ENCODE peak calls at places on chromosome 16, in four cellular contexts. D, X, V and P are unnamed samples.

GRCh38 chr16:55478827-55479559 is at the start of gene MMP2:
- DNase-seq in X (peak), V (peak), D (no peak), P (no peak)

GRCh38 chr16:87735270-87736002 is 30.4 kb downstream of the KLHDC4 start:
- DNase-seq in D (no peak), V (no peak), X (no peak), P (no peak)

GRCh38 chr16:2846511-2847310 is 11.3 kb downstream of the PRSS22 start:
- DNase-seq in X (peak), V (no peak), D (no peak), P (peak)

GRCh38 chr16:48918520-48919258 is 308.7 kb upstream of the N4BP1 start:
- DNase-seq in V (no peak), D (no peak), X (no peak), P (no peak)

GRCh38 chr16:28844226-28844885 is 1.8 kb downstream of the TUFM start:
- DNase-seq in D (no peak), V (no peak), X (no peak), P (no peak)

GRCh38 chr16:66580605-66581209 is 1.4 kb downstream of the CMTM2 start:
- DNase-seq in V (no peak), D (no peak), X (peak), P (no peak)

GRCh38 chr16:83365166-83365565 is 442.6 kb upstream of the HSBP1 start:
- DNase-seq in V (no peak), X (peak), D (no peak), P (no peak)

GRCh38 chr16:1077877-1078578 is 5.5 kb downstream of the SSTR5 start:
- DNase-seq in X (no peak), V (no peak), D (no peak), P (no peak)

GRCh38 chr16:3651461-3652372 is 2.8 kb upstream of the DNASE1 start:
- DNase-seq in D (no peak), X (no peak), V (peak), P (no peak)

GRCh38 chr16:89007371-89008249 is 30.6 kb upstream of the CBFA2T3 start:
- DNase-seq in D (no peak), V (no peak), X (no peak), P (no peak)

GRCh38 chr16:66352304-66352703 is 14.2 kb upstream of the CDH5 start:
- DNase-seq in X (no peak), V (no peak), D (no peak), P (no peak)

GRCh38 chr16:15507959-15508336 is 73.6 kb downstream of the BMERB1 start:
- DNase-seq in X (no peak), D (no peak), V (no peak), P (no peak)

GRCh38 chr16:10880609-10881452 is 3.8 kb downstream of the CIITA start:
- DNase-seq in X (no peak), V (no peak), D (no peak), P (no peak)

GRCh38 chr16:71626018-71626857 is at the start of gene MARVELD3:
- DNase-seq in D (no peak), X (no peak), V (peak), P (peak)

GRCh38 chr16:84759061-84759460 is 59.3 kb downstream of the USP10 start:
- DNase-seq in X (peak), V (no peak), D (no peak), P (no peak)

GRCh38 chr16:75494696-75495601 is at the start of gene CHST6:
- DNase-seq in D (no peak), V (peak), X (no peak), P (no peak)

GRCh38 chr16:89257281-89257731 is 39.8 kb downstream of the ZNF778 start:
- DNase-seq in D (no peak), X (no peak), V (peak), P (no peak)

GRCh38 chr16:22670551-22670970 is 143.4 kb upstream of the HS3ST2 start:
- DNase-seq in D (no peak), V (peak), X (no peak), P (peak)

GRCh38 chr16:89711601-89712475 is 8.9 kb downstream of the VPS9D1 start:
- DNase-seq in D (no peak), X (peak), V (peak), P (peak)

GRCh38 chr16:6032438-6032837 is 934.8 kb upstream of the EEF2KMT start:
- DNase-seq in X (no peak), D (no peak), V (no peak), P (no peak)

GRCh38 chr16:77564791-77565390 is 130.1 kb upstream of the ADAMTS18 start:
- DNase-seq in D (no peak), V (no peak), X (peak), P (no peak)

GRCh38 chr16:74792225-74792624 is 17.6 kb upstream of the FA2H start:
- DNase-seq in D (no peak), X (no peak), V (no peak), P (no peak)

GRCh38 chr16:86252596-86252995 is 257.7 kb upstream of the FOXF1 start:
- DNase-seq in V (peak), X (peak), D (no peak), P (peak)

GRCh38 chr16:21637032-21637968 is 15.1 kb downstream of the IGSF6 start:
- DNase-seq in D (no peak), X (no peak), V (no peak), P (no peak)

GRCh38 chr16:3690991-3691720 is 26.2 kb downstream of the TRAP1 start:
- DNase-seq in V (no peak), X (no peak), D (no peak), P (no peak)

GRCh38 chr16:47299587-47299986 is 155.8 kb upstream of the NETO2 start:
- DNase-seq in V (no peak), X (no peak), D (no peak), P (no peak)

GRCh38 chr16:29900102-29900887 is at the start of gene ASPHD1:
- DNase-seq in V (peak), D (no peak), X (peak), P (peak)

GRCh38 chr16:58196898-58197313 is 1.0 kb downstream of the CSNK2A2 start:
- DNase-seq in V (no peak), D (no peak), X (peak), P (no peak)

GRCh38 chr16:51050379-51050710 is 100.7 kb downstream of the SALL1 start:
- DNase-seq in D (no peak), V (no peak), X (no peak), P (no peak)

GRCh38 chr16:72247821-72248253 is 75.9 kb upstream of the PMFBP1 start:
- DNase-seq in X (peak), D (no peak), V (no peak), P (no peak)

GRCh38 chr16:54649846-54650245 is 280.8 kb upstream of the IRX5 start:
- DNase-seq in D (no peak), V (no peak), X (no peak), P (no peak)

GRCh38 chr16:70737377-70738082 is 51.7 kb upstream of the MTSS2 start:
- DNase-seq in D (peak), V (no peak), X (peak), P (no peak)

DNA sequence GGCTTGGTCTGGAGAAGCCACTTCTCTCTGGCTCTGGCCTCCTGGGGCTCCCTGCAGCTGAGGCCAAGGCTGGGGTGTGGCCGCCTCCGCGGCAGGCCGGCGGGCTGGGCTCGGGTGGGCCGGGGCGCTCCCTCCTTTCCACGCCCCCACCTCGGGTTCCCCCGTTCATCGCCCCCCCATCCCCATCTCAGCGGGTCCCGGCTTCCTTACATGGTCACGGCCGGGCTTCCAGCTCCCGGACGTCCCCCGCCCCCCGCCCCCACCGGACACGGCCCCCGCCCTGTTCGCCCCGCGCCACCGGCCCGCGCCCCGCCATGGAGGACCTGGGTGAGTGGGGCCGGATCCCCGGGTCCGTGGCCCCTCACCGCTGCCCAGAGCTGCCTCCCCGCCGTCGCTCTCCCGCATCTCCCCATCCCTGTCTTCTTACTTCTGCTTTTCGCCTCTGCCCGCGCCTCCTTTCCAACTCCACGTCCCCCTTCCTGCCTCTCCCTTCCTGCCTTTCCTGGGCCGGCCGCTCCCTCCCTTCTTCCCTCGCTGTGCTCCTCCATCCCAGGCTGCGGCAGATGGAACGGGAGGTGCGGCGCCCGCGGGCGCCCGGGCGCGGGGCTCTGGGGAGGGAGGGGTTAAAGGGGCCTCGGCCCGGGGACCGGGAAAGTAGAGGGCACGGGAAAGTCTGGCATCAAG is at the start of gene TGFB1I1:
- DNase-seq in D (no peak), V (peak), X (peak), P (peak)
- TF ChIP-seq USF2 in D (no peak), V (no peak), X (no peak), P (no peak)

GRCh38 chr16:79658301-79659001 is 57.9 kb upstream of the MAF start:
- DNase-seq in D (no peak), X (peak), V (no peak), P (peak)
- TF ChIP-seq USF2 in D (no peak), X (no peak), V (no peak), P (no peak)

DNA sequence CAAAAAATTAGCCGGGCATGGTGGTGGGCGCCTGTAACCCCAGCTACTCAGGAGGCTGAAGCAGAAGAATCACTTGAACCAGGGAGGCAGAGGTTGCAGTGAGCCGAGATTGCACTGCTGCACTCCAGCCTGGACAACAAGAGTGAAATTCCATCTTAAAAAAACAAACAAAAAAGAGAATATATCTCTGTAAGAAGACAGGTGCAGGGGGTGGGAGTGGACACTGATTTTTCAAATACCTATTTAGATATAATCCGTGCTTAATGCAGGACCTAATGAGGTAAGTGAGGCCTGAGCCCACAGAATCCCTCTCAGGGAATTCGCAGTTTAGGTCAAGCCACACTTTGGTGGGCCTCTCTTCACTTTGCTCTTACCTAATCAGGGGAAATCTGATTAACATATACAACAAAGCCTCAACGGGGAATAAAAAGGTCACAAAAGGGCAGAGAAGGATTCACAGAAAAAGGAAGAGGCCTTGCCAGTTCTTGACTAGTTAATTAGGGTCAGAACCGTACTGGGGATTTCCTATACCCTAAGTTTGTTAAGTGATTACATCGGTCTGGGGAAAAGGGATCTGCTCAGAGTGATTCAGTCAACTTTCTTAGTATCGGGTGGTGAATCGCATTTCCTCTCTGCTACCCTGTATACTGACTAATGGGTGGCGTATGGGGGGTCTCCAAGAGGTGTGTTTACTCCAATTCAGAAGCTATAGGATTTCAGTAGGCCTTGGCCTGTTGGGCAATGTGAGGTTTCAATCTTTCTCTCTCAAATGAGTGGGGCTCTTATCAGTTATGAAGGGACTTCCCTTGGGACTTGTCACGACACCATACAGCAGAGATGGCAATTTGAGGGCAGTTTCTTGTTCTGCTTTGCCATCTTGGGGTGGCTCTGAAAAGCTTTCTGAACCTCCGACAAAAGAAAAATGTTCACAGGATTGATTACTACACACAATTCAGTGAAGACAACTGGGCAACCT is 1.9 kb upstream of the NFAT5 start:
- DNase-seq in X (peak), D (peak), V (no peak), P (peak)
- TF ChIP-seq USF2 in X (no peak), D (no peak), V (no peak), P (no peak)

GRCh38 chr16:31696968-31697743 is 169.5 kb downstream of the AHSP start:
- DNase-seq in X (peak), D (no peak), V (no peak), P (no peak)
- TF ChIP-seq USF2 in X (no peak), D (no peak), V (no peak), P (no peak)

DNA sequence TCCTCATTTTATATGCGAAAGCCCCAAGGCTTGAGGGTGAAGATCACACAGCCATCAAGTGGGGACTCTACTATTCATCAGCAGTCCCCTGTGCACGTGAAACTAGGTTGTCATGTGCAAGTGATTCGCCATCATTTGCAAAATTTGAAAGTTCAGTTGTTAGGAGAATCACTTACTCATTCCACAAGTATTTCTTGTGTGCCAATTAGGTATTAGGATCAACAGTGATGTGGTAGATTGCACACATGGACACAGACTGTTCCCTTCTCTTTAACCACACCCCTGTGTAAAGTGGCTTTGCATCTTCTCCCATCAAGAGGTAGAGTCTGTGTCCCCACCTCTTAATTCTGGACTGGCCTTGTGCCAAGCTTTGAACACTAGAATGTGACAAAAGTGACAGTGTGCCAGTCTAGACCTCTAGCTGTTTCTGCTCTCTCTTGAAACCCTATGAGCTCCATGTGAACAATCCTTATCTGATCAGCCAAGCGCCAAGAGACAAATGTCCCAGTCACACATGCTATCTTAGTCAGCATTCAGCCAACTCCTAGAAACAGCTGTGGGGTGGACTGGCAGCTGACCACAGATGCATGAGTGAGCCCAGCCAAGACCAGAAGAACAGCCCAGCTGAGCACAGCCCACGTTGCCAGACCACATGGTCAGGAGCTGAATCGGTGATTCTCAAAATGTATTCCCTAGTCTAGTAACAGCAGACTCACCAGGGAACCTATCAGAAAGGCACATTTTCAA is 31.5 kb upstream of the SHISA9 start:
- DNase-seq in V (no peak), D (no peak), X (no peak), P (no peak)
- TF ChIP-seq USF2 in V (no peak), D (no peak), X (no peak), P (no peak)